ENCODE peak calls at places on chromosomes 12 and 14, in nine cellular contexts. G is suprapubic skin, W is BJ, X is WTC11, D is upper lobe of right lung, B is cardiac muscle cell, N is activated B cell treated with CpG ODN at 0.5 μM for 24 hours, O is neural progenitor cell, J is B cell. Z is an unnamed sample.

GRCh38 chr12:76863005-76863670 is 15.7 kb downstream of the CSRP2 start:
- DNase-seq in J (no peak), O (no peak), G (no peak), B (no peak), W (peak), N (no peak), X (no peak), D (no peak), Z (no peak)

GRCh38 chr12:111256629-111257434 is 112.1 kb downstream of the PHETA1 start:
- DNase-seq in D (no peak), J (no peak), G (no peak), B (no peak), O (no peak), X (no peak), W (no peak), N (no peak), Z (no peak)

GRCh38 chr14:68894123-68894522 is 85.0 kb downstream of the ACTN1 start:
- DNase-seq in X (no peak), B (no peak), O (no peak), D (no peak), W (no peak), G (no peak), N (no peak), J (no peak), Z (no peak)

GRCh38 chr12:52308807-52309425 is 12.3 kb downstream of the KRT83 start:
- DNase-seq in D (no peak), O (no peak), B (no peak), G (no peak), X (no peak), N (no peak), J (no peak), W (no peak), Z (no peak)

GRCh38 chr12:9922429-9922828 is 9.7 kb downstream of the CLEC2A start:
- DNase-seq in O (no peak), B (no peak), D (no peak), G (no peak), J (no peak), X (no peak), W (no peak), N (no peak), Z (no peak)

GRCh38 chr14:89303452-89304435 is 113.3 kb downstream of the FOXN3 start:
- DNase-seq in D (peak), X (no peak), J (peak), G (no peak), B (peak), W (peak), N (peak), O (peak), Z (peak)

GRCh38 chr14:31059152-31059924 is 33.2 kb upstream of the STRN3 start:
- DNase-seq in X (no peak), J (no peak), D (no peak), G (no peak), W (peak), O (peak), N (no peak), B (no peak), Z (no peak)

GRCh38 chr14:69675877-69676416 is 64.6 kb downstream of the SUSD6 start:
- DNase-seq in J (no peak), N (no peak), B (no peak), D (no peak), W (no peak), G (no peak), X (no peak), O (no peak), Z (peak)

GRCh38 chr12:52522346-52523011 is 2.3 kb upstream of the KRT5 start:
- DNase-seq in X (no peak), N (no peak), B (no peak), D (no peak), W (no peak), J (no peak), O (no peak), G (peak), Z (no peak)

GRCh38 chr12:113208041-113208934 is 13.0 kb upstream of the TPCN1 start:
- DNase-seq in J (peak), W (no peak), X (no peak), G (no peak), D (no peak), N (peak), O (no peak), B (no peak), Z (peak)

GRCh38 chr12:91722072-91722471 is 423.6 kb downstream of the BTG1 start:
- DNase-seq in O (no peak), X (no peak), J (no peak), N (no peak), W (no peak), B (no peak), D (no peak), G (no peak), Z (no peak)

GRCh38 chr14:73777420-73777819 is 63.2 kb upstream of the PNMA1 start:
- DNase-seq in W (no peak), J (no peak), O (peak), G (no peak), N (no peak), X (no peak), D (no peak), B (no peak), Z (no peak)
- TF ChIP-seq CTCF in W (no peak), J (peak), O (peak), G (peak), N (no peak), X (no peak), D (peak), B (no peak), Z (no peak)

GRCh38 chr14:77872971-77873370 is 73.1 kb downstream of the ADCK1 start:
- DNase-seq in B (no peak), X (no peak), W (no peak), D (no peak), O (no peak), J (no peak), G (no peak), N (no peak), Z (no peak)
- TF ChIP-seq CTCF in B (no peak), X (no peak), W (no peak), D (no peak), O (no peak), J (no peak), G (no peak), N (no peak), Z (no peak)

DNA sequence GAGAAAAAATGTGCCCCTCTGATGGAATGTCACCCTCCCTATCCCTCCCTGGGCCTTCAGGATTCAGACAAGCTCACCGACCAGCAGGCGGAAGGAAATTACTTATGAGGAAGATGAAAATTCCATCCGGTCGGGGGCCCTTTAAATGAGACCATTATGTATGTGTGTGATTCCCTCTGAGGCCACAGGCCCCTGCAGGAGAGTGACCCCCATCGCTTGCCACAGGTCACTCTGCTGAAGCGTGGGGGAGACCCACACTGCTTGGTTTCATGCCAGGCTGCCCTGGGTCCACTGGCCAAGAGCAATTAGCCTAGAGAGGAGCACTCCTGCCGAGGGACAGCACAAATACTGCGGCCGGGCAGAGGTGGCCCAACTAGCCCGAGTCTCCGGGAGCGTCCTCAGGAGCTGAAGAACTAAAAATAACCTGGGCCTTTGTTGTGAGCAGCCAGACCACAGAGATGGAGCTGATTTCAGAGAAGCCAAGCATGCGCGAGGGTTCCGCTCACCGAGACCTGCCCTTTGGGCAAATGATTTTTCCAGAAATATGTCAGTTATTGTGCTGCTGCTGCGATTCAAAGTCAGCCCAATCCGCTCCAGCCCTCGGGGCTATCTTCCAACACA is 276.4 kb downstream of the DPF3 start:
- DNase-seq in W (peak), N (no peak), D (no peak), G (peak), O (peak), J (no peak), B (peak), X (no peak), Z (no peak)
- TF ChIP-seq CTCF in W (no peak), N (no peak), D (no peak), G (no peak), O (no peak), J (no peak), B (no peak), X (no peak), Z (no peak)

DNA sequence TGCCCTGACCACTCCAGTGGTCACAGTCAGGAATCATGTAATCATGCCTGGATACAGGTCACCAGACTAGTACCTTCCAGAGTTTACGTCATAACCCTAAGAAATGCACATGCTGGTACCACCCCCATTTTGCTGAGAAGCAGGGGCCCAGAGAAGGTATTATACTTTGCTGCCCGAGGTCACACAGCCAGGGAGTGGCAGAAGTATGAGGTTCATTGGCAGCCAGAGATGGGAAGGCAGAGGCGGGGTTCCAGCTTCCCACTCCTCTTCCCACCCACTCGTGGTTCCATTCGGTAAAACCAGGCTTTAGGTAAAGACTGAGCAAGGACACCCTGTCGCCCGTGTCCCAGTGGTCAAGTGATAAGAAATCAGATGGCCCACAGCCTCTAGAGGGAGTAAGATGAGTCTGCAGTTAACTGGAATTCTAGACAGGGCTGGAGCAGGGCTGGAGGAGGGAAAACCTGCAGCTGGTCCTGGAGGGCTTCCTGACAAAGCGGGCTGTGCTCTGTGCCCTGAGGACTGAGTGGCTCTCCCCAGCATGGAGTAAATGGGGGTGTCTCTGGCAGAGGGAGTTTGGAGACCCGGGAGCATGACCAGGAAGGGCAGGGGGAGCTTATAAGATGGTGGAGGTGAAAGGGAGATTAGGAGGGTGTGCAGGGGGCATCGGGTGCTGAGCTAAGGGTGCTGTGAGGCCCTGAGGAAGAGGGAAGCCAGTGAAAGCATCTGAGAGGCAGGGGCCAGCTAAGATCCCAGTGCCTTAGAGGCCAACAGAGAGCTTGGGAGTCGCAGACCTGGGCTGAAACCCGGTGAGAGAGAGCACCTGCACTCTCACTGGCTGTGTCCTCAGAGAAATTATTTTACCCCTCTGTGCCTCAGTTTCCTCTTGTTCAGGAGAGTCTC is 5.7 kb downstream of the FAM222A start:
- DNase-seq in D (no peak), O (peak), B (no peak), J (no peak), G (no peak), W (no peak), N (no peak), X (peak), Z (no peak)
- TF ChIP-seq CTCF in D (no peak), O (peak), B (no peak), J (no peak), G (no peak), W (peak), N (no peak), X (no peak), Z (no peak)

DNA sequence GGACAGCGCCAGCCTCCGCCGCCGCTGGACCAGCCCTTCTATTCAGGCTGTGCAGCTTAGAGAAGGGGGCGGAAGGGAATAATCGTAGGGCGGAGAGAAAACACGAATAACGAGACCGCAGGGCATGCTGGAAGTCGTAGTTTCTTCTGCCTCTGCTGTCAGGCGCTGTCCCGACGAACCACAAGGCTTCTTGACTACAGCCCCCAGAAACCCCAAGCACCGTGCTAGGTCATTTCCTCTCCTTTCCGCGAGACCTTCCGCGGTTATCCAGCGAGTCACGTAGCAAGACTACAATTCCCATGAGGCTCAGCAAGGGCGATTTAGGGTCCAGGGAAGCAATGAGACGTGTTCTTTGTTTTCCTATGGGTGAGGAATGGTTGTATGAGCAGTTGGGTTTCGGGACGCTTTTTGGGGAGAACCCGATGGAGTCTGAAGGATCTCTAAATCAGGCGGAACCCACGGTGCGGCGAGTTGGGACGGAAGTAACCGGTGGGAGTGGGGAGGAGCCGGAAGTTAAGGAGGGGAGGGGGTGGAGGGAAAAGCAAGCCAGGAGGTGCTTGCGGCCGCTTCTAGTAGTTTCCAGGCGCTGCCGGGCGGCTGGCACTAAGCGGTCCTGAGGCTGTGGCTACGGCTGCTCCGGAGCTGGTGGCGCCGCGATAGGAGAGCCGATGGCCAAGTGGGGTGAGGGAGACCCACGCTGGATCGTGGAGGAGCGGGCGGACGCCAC is at the start of the genes AHSA1 and VIPAS39:
- DNase-seq in N (peak), J (peak), X (peak), O (peak), W (peak), G (peak), D (peak), B (peak), Z (peak)
- TF ChIP-seq CTCF in N (no peak), J (no peak), X (no peak), O (no peak), W (no peak), G (no peak), D (no peak), B (no peak), Z (no peak)

DNA sequence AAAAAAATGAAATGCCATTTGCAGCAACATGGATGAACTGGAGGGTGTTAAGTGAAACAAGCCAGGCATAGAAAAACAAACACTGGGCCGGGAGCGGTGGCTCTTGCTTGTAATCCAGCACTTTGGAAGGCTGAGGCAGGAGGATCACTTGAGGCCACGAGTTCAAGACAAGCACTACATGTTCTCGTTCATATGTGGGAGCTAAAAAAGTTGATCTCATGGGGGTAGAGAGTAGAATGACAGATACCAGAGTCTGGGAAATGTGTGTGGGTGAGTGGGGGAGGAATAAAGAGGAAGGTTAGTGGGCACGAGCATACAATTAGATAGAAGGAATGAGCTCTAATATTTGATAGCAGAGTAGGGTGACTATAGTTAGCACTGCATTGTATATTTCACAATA is 21.5 kb downstream of the CACNA2D4 start:
- DNase-seq in N (no peak), B (no peak), W (no peak), D (no peak), X (no peak), G (no peak), J (no peak), O (no peak), Z (no peak)
- TF ChIP-seq CTCF in N (no peak), B (no peak), W (no peak), D (no peak), X (no peak), G (no peak), J (no peak), O (no peak), Z (no peak)

GRCh38 chr12:25958254-25959068 is at the start of gene RASSF8:
- DNase-seq in X (peak), W (no peak), G (no peak), D (peak), O (peak), J (peak), N (peak), B (peak), Z (peak)

GRCh38 chr12:25959069-25959961 is 833 bp downstream of the RASSF8 start:
- DNase-seq in G (no peak), D (peak), N (no peak), J (peak), B (peak), X (peak), W (peak), O (peak), Z (no peak)

GRCh38 chr12:25960926-25961325 is 2.4 kb downstream of the RASSF8 start:
- DNase-seq in O (no peak), J (no peak), G (no peak), D (no peak), W (no peak), B (no peak), N (no peak), X (no peak), Z (no peak)

GRCh38 chr12:25957898-25958253 is 606 bp upstream of the RASSF8 start:
- DNase-seq in X (no peak), W (peak), G (no peak), N (no peak), J (no peak), O (no peak), B (no peak), D (no peak), Z (no peak)

DNA sequence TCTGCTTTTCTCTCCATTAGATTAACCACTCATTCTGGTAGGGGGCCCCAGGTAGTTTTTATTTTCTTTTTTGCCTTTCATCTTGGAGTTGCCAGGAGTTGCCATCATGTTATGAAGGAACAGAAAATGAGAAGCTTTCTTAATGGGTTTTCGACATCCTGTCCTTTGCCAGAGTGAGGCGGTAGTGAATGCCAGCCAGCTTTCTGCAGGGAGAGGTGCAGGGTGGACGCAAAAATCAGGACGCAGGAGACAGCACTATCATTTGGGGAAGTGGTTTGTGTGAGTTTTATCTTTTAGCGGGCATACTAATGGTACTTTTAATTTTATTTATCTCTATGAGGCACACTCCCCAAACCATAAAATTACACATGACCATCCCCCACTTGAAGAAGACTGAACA is 1.7 kb downstream of the RASSF8 start:
- DNase-seq in D (no peak), X (no peak), J (peak), O (peak), N (no peak), B (peak), W (no peak), G (no peak), Z (no peak)
- TF ChIP-seq CTCF in D (peak), X (no peak), J (no peak), O (peak), N (no peak), B (peak), W (peak), G (no peak), Z (no peak)

GRCh38 chr12:70824511-70824910 is 96.0 kb downstream of the PTPRR start:
- DNase-seq in B (no peak), W (no peak), G (no peak), J (no peak), O (no peak), X (no peak), N (no peak), D (no peak), Z (no peak)

GRCh38 chr12:70826156-70826555 is 94.4 kb downstream of the PTPRR start:
- DNase-seq in N (no peak), X (no peak), J (no peak), B (no peak), G (no peak), O (no peak), W (no peak), D (no peak), Z (no peak)

GRCh38 chr12:70828391-70828790 is 92.1 kb downstream of the PTPRR start:
- DNase-seq in W (no peak), B (no peak), D (no peak), J (no peak), G (no peak), X (no peak), O (no peak), N (no peak), Z (no peak)

GRCh38 chr12:70822431-70822830 is 98.1 kb downstream of the PTPRR start:
- DNase-seq in D (no peak), B (no peak), J (no peak), G (no peak), N (no peak), O (no peak), X (no peak), W (no peak), Z (no peak)

DNA sequence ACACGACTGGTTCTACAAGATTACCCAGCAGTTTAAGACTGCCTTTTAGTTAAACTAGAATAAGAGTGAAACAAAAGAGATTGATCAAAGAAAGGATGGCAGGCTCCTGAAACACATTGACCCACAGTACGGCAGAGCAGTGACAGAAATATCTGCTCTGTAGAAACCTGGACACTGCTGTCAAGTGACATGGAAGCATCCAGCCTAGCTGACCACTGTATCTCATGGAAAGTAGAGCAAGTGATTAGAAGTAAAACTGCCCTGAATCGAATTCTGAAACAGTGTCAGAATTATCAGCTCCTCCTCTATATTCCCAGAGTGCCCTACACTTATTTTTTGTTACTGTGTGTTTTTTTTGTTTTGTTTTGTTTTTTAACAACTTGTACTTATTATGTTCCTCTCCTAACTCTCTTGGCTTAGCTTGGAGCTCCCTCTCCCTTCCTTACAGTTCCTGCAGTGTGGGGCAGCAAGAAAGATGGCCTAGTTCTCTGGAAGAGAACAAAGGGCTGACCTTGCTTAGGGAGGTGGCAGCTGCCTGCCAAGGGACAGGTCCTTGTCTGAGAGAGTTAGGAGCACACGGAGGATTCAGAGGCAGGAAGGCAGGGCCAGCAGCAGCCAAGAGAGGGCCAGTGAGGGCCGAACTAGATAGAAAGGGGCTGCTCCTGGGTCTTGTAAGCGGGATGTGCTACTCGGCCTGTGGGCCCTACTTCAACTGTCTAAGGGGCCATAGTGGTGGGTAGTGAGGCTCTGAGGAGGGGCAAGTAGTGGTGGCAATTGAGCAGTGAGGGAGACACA is 97.2 kb downstream of the PTPRR start:
- DNase-seq in N (no peak), D (no peak), O (peak), B (no peak), J (no peak), X (peak), W (no peak), G (no peak), Z (no peak)
- TF ChIP-seq CTCF in N (no peak), D (no peak), O (peak), B (no peak), J (no peak), X (no peak), W (no peak), G (no peak), Z (no peak)

GRCh38 chr12:85725991-85726390 is 110.2 kb downstream of the RASSF9 start:
- DNase-seq in D (no peak), N (no peak), X (no peak), G (no peak), B (no peak), O (no peak), W (no peak), J (no peak), Z (no peak)
- TF ChIP-seq CTCF in D (no peak), N (no peak), X (no peak), G (no peak), B (no peak), O (no peak), W (no peak), J (no peak), Z (no peak)